ENCODE peak calls at places on chromosomes 6 and 20, in nine cellular contexts. P is T-helper 17 cell, Z is IMR-90, E is mucosa of gallbladder, D is stomach, O is NCI-H510A treated with DMSO at 0.1 percent for 48 hours, Q is hepatocyte, A is H4, C is A172. F is an unnamed sample.
A peak's percentile ranks its signal among the peaks of the same experiment; 100 is the strongest.

GRCh38 chr6:31249184-31249583 is 22.7 kb downstream of the HLA-C start:
- DNase-seq in P (no peak), O (no peak), E (no peak), A (no peak), C (no peak), Q (no peak), D (no peak), Z (no peak), F (no peak)

GRCh38 chr20:48189177-48189576 is 403.9 kb upstream of the SULF2 start:
- DNase-seq in Z (no peak), D (no peak), Q (no peak), A (peak; percentile 49), E (no peak), P (no peak), C (peak; percentile 44), O (no peak), F (peak; percentile 75)

GRCh38 chr6:28597924-28598323 is 72.2 kb downstream of the GPX5 start:
- DNase-seq in C (peak; percentile 50), D (no peak), E (no peak), O (no peak), A (peak; percentile 58), Z (no peak), P (no peak), Q (peak; percentile 33), F (peak; percentile 50)

GRCh38 chr20:60262967-60263603 is 304.9 kb downstream of the CDH26 start:
- DNase-seq in E (no peak), P (peak; percentile 38), Q (no peak), C (peak; percentile 23), Z (no peak), A (no peak), O (no peak), D (peak; percentile 38), F (peak; percentile 85)

GRCh38 chr20:58237318-58238182 is 9.1 kb upstream of the ANKRD60 start:
- DNase-seq in C (peak; percentile 74), Q (no peak), E (no peak), Z (peak; percentile 82), A (no peak), O (no peak), D (no peak), P (no peak), F (no peak)

GRCh38 chr20:57450419-57450818 is 59.2 kb downstream of the RBM38 start:
- DNase-seq in Q (no peak), Z (peak; percentile 13), D (peak; percentile 51), E (peak; percentile 43), O (no peak), C (peak; percentile 51), P (no peak), A (peak; percentile 78), F (no peak)

GRCh38 chr6:107545761-107546160 is 55.8 kb downstream of the SOBP start:
- DNase-seq in A (no peak), Q (no peak), Z (no peak), E (no peak), D (no peak), P (no peak), C (no peak), O (no peak), F (no peak)

GRCh38 chr6:5379647-5380242 is 118.4 kb downstream of the FARS2 start:
- DNase-seq in E (no peak), D (no peak), P (no peak), Z (peak; percentile 44), C (peak; percentile 21), A (peak; percentile 25), Q (peak; percentile 38), O (peak; percentile 11), F (peak; percentile 54)

GRCh38 chr6:81722503-81723223 is 29.8 kb downstream of the TENT5A start:
- DNase-seq in A (no peak), P (no peak), D (no peak), Q (no peak), Z (no peak), E (no peak), O (no peak), C (no peak), F (no peak)

GRCh38 chr6:111552241-111552744 is 53.4 kb downstream of the TRAF3IP2 start:
- DNase-seq in P (no peak), O (peak; percentile 25), A (peak; percentile 92), C (peak; percentile 81), Q (peak; percentile 92), Z (peak; percentile 98), E (peak; percentile 82), D (peak; percentile 82), F (peak; percentile 61)

GRCh38 chr6:52726741-52727535 is 36.3 kb downstream of the GSTA2 start:
- DNase-seq in E (no peak), P (no peak), D (no peak), Q (no peak), C (no peak), O (peak; percentile 94), A (no peak), Z (no peak), F (no peak)

GRCh38 chr6:44116643-44117382 is 10.4 kb downstream of the MRPL14 start:
- DNase-seq in Z (peak; percentile 93), A (peak; percentile 81), Q (peak; percentile 32), E (no peak), D (no peak), O (no peak), C (peak; percentile 90), P (no peak), F (no peak)

GRCh38 chr20:53539516-53539915 is 54.1 kb downstream of the ZNF217 start:
- DNase-seq in O (no peak), Q (no peak), Z (no peak), D (no peak), E (no peak), A (peak; percentile 31), P (no peak), C (no peak), F (no peak)

GRCh38 chr20:13322621-13323020 is 101.5 kb downstream of the ISM1 start:
- DNase-seq in P (no peak), E (no peak), A (no peak), C (no peak), D (no peak), Z (no peak), O (no peak), Q (no peak), F (no peak)

GRCh38 chr6:100258752-100259151 is 206.0 kb downstream of the SIM1 start:
- DNase-seq in O (no peak), Q (no peak), A (no peak), P (no peak), C (no peak), E (no peak), Z (no peak), D (no peak), F (no peak)

GRCh38 chr20:23147964-23148720 is 62.0 kb upstream of the CD93 start:
- DNase-seq in D (peak; percentile 54), Q (peak; percentile 63), A (peak; percentile 65), C (peak; percentile 87), Z (peak; percentile 90), E (no peak), O (peak; percentile 29), P (no peak), F (no peak)

GRCh38 chr6:61977116-61977515 is 308.9 kb downstream of the KHDRBS2 start:
- DNase-seq in Q (no peak), O (no peak), Z (no peak), P (no peak), E (no peak), D (no peak), C (no peak), A (no peak), F (no peak)

GRCh38 chr6:34459899-34460593 is 5.8 kb upstream of the PACSIN1 start:
- DNase-seq in D (peak; percentile 58), Z (peak; percentile 48), P (no peak), A (peak; percentile 28), C (peak; percentile 32), O (peak; percentile 85), Q (peak; percentile 75), E (peak; percentile 46), F (peak; percentile 79)

GRCh38 chr6:132931937-132932336 is 117.6 kb downstream of the RPS12 start:
- DNase-seq in E (no peak), Z (peak; percentile 76), O (no peak), P (no peak), Q (no peak), A (peak; percentile 22), D (no peak), C (peak; percentile 19), F (no peak)

GRCh38 chr20:53743607-53744260 is 150.1 kb upstream of the ZNF217 start:
- DNase-seq in P (no peak), Q (no peak), Z (no peak), O (no peak), A (no peak), E (no peak), C (no peak), D (no peak), F (no peak)

GRCh38 chr6:35259194-35259945 is at the start of gene ZNF76:
- DNase-seq in O (peak; percentile 96), Q (peak; percentile 99), P (peak; percentile 94), Z (peak; percentile 95), D (peak; percentile 99), C (peak; percentile 86), A (peak; percentile 95), E (peak; percentile 98), F (peak; percentile 100)

GRCh38 chr6:25192562-25192961 is 86.6 kb upstream of the CARMIL1 start:
- DNase-seq in C (peak; percentile 57), E (no peak), Z (peak; percentile 8), D (no peak), A (no peak), O (no peak), P (no peak), Q (no peak), F (no peak)

GRCh38 chr6:46652603-46653438 is at the start of the genes CYP39A1 and SLC25A27:
- DNase-seq in P (peak; percentile 44), D (peak; percentile 96), Z (peak; percentile 59), O (peak; percentile 97), A (peak; percentile 92), C (peak; percentile 42), Q (peak; percentile 96), E (peak; percentile 95), F (peak; percentile 90)

GRCh38 chr6:137046871-137047412 is 2.2 kb upstream of the IL20RA start:
- DNase-seq in Z (no peak), E (no peak), O (no peak), Q (no peak), P (no peak), D (no peak), C (no peak), A (no peak), F (no peak)

GRCh38 chr6:145247677-145248419 is 487.5 kb downstream of the EPM2A start:
- DNase-seq in D (no peak), O (no peak), P (no peak), E (no peak), Z (peak; percentile 98), Q (no peak), C (peak; percentile 75), A (peak; percentile 73), F (no peak)

GRCh38 chr6:103113416-103113815 is 1719.9 kb downstream of the GRIK2 start:
- DNase-seq in P (no peak), Q (no peak), E (no peak), O (no peak), C (no peak), D (no peak), Z (no peak), A (no peak), F (no peak)